ENCODE peak calls at places on chromosomes 2 and 18, in four cellular contexts. B, Q, T and Y are unnamed samples.

GRCh38 chr2:20728114-20728758 is 61.3 kb downstream of the GDF7 start:
- DNase-seq in B (no peak), Q (no peak), T (no peak), Y (no peak)

GRCh38 chr2:72326759-72327158 is 179.1 kb upstream of the CYP26B1 start:
- DNase-seq in B (no peak), Q (no peak), T (no peak), Y (no peak)

GRCh38 chr18:74172697-74173433 is 24.5 kb downstream of the TIMM21 start:
- DNase-seq in B (no peak), Q (no peak), T (no peak), Y (no peak)

GRCh38 chr18:697771-698170 is 14.7 kb downstream of the ENOSF1 start:
- DNase-seq in B (peak), Q (peak), T (no peak), Y (no peak)

GRCh38 chr2:158686166-158686792 is 108.8 kb upstream of the DAPL1 start:
- DNase-seq in B (no peak), Q (no peak), T (no peak), Y (no peak)

GRCh38 chr2:226352941-226353558 is 446.6 kb downstream of the IRS1 start:
- DNase-seq in B (no peak), Q (no peak), T (no peak), Y (no peak)

GRCh38 chr2:99775585-99775984 is 285.8 kb upstream of the REV1 start:
- DNase-seq in B (no peak), Q (no peak), T (no peak), Y (no peak)

GRCh38 chr18:56168049-56168781 is 470.2 kb downstream of the TXNL1 start:
- DNase-seq in B (no peak), Q (no peak), T (no peak), Y (no peak)

GRCh38 chr2:184549153-184549552 is 49.2 kb upstream of the ZNF804A start:
- DNase-seq in B (no peak), Q (no peak), T (no peak), Y (no peak)

GRCh38 chr18:58528011-58528367 is 100.9 kb downstream of the ALPK2 start:
- DNase-seq in B (no peak), Q (no peak), T (no peak), Y (no peak)

GRCh38 chr2:203470371-203470770 is 64.7 kb downstream of the RAPH1 start:
- DNase-seq in B (peak), Q (no peak), T (no peak), Y (no peak)

GRCh38 chr2:140882671-140883620 is 1247.9 kb downstream of the LRP1B start:
- DNase-seq in B (no peak), Q (no peak), T (no peak), Y (no peak)

GRCh38 chr18:44036500-44036899 is 644.2 kb upstream of the SETBP1 start:
- DNase-seq in B (peak), Q (peak), T (peak), Y (no peak)

GRCh38 chr2:14621874-14622273 is 10.6 kb upstream of the LRATD1 start:
- DNase-seq in B (no peak), Q (no peak), T (no peak), Y (no peak)

GRCh38 chr2:120552800-120553471 is 182.7 kb upstream of the GLI2 start:
- DNase-seq in B (peak), Q (peak), T (peak), Y (peak)

DNA sequence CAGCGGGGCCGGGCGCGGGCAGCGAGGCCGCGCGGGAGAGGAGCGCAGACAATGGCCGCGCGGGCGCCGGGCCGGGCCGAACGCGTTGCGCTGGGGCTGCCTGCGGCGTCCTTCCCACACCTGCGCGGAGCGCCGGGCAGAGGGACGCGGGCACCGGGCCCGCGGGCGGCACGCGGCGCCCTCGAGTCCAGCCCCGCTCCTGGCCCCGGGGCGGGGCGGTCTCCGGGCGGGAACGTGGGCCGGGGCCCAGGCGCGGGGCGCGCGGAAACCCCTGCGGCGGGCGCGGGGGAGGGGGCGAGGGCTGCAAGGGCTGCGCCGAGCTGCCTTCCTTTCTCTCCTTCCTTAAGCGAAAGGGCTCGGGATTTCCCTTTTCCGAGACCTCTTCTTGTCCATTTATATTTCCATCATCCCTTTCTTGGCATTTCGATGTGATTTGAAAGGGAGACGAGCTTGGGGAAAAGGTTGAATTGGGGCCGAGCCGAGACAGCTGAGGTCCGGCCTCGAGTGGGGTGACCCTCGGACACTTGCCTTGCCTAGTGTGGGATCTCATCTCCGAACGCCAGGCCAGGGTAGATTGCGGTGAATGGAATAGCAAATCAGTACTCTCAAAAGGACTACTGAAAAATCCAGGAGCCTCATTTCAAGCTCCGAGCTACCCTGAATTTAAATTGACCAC is 678 bp downstream of the KLHL23 start:
- DNase-seq in B (peak), Q (no peak), T (no peak), Y (peak)
- TF ChIP-seq POLR2A in B (no peak), Q (no peak), T (no peak), Y (no peak)

GRCh38 chr2:189161894-189162293 is 17.7 kb downstream of the COL5A2 start:
- DNase-seq in B (no peak), Q (no peak), T (no peak), Y (no peak)
- TF ChIP-seq POLR2A in B (no peak), Q (no peak), T (no peak), Y (no peak)

GRCh38 chr2:15649556-15650255 is 58.0 kb downstream of the DDX1 start:
- DNase-seq in B (no peak), Q (peak), T (no peak), Y (no peak)

GRCh38 chr2:15652316-15653276 is 60.9 kb downstream of the DDX1 start:
- DNase-seq in B (no peak), Q (peak), T (no peak), Y (no peak)

GRCh38 chr2:15648593-15649525 is 57.2 kb downstream of the DDX1 start:
- DNase-seq in B (no peak), Q (peak), T (no peak), Y (no peak)

GRCh38 chr2:15651367-15651727 is 59.7 kb downstream of the DDX1 start:
- DNase-seq in B (no peak), Q (no peak), T (no peak), Y (no peak)

DNA sequence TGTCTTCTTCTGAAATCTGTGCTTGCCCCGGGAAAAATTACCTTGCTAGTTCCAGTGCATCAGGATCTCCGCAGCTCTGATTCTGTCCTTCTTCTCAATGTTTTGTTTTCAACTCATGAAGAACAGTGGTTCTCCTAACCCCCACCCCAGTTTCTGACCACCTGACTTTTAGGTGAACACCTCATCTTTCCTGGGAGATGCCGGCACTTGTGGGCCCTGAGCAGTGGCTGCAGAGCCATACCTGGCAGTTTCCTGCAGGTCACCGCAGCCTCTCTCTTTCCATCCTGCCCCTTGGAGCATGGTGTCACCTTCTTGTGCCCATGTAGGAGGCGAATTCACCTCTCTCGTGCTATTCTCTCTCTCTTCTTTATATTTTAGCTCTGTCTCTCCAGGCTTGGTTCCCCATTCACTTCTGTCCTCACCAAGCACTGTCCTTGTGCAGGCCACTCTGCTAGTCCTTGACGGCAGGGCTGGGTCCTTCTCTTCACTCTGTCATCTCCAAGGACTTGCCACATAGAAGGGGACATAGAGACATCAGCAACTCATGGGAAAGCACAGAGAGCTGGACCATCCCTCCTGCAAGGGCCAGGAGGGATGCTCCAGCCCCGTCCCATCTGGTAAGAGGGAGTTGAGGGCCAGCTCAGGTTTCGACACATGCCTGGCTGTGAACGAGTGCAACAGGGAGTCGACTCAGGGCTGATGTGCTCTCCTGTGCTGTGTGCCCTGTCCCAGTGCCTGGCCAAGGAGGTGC is 59.1 kb downstream of the DDX1 start:
- DNase-seq in B (no peak), Q (peak), T (no peak), Y (no peak)
- TF ChIP-seq POLR2A in B (no peak), Q (no peak), T (no peak), Y (no peak)

DNA sequence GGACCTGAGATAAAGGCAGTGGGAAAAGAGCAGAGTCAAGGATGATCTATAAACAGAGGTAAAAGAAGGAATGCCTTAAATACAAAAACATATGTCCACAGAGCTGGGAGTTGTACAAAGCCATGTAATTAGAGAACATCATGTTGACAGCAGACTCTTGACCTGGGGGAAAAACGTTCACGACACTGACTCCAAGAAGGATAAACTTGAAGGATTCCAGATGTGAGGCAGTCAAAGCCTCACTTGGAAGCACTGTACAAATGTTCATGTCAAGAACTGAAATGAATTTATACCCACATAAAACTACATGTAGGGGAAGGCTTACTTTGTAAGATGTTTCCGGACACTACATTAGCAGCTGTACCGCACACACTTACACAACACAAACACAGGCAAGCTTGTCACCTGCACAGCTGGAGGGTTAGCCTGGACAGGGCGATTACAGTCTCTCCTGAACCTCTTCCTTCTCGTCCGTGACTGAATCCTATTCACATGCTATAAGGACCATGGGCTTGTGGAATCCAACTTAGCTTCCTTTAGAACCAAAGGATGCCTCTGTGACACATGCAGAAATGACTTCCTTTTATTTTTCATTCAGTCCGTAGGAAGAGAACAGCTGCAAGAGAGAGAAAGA is 88.6 kb downstream of the SH3YL1 start:
- DNase-seq in B (no peak), Q (no peak), T (no peak), Y (no peak)
- TF ChIP-seq POLR2A in B (no peak), Q (no peak), T (no peak), Y (no peak)

DNA sequence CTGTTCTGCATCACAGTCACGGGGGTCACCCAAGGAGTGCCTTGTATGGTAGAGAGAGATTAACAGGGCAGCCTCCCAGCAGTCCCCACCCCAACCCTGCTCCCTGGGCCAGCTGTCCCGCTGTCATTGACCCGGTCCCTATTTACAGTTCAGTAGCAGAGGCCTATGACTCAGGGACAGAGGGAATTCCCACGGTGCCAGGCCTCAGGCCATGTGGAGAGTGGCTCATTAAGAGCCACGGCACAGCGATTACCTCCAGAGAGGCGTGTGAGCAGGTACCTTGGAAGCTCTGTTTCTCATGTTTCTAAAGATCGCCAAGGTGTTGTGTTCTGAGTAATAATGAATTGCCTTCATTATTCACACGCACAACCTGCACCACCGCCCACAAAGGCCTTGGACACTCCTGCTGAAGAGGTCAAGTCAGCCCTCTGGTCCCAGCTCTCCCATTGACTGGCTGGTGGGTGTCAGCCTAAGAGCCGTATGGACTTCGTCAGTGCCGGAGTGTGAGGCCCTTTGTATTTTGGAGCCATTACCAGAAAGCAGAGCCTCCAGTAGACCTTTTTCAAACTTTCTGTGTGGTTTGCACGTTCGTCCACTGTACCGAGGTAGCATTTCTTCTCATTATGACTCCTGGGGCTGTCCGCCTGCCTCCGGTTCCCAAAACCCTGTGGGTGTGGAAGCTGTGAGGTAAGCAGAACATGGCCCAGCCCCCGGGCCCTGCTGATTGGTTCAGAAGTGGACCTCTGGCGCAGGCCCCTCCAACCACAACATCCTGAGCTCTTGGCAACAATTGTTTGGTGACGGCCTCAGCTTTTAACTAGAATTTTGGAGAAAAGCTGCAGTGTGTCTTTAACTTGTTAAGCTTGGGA is 47.0 kb downstream of the SERTAD2 start:
- DNase-seq in B (peak), Q (peak), T (peak), Y (peak)
- TF ChIP-seq POLR2A in B (no peak), Q (no peak), T (peak), Y (peak)

GRCh38 chr2:200509608-200510433 is at the start of gene KCTD18:
- DNase-seq in B (peak), Q (peak), T (peak), Y (peak)
- TF ChIP-seq POLR2A in B (no peak), Q (peak), T (peak), Y (peak)

GRCh38 chr2:216692636-216693413 is 2.5 kb downstream of the IGFBP5 start:
- DNase-seq in B (peak), Q (peak), T (peak), Y (peak)
- TF ChIP-seq POLR2A in B (no peak), Q (no peak), T (peak), Y (no peak)

GRCh38 chr2:46335966-46336436 is 38.8 kb downstream of the EPAS1 start:
- DNase-seq in B (peak), Q (no peak), T (no peak), Y (no peak)

GRCh38 chr2:46336560-46336959 is 39.4 kb downstream of the EPAS1 start:
- DNase-seq in B (no peak), Q (peak), T (no peak), Y (no peak)

GRCh38 chr2:46333912-46334311 is 36.7 kb downstream of the EPAS1 start:
- DNase-seq in B (no peak), Q (no peak), T (no peak), Y (peak)

GRCh38 chr2:46334389-46335345 is 37.5 kb downstream of the EPAS1 start:
- DNase-seq in B (no peak), Q (no peak), T (no peak), Y (no peak)

DNA sequence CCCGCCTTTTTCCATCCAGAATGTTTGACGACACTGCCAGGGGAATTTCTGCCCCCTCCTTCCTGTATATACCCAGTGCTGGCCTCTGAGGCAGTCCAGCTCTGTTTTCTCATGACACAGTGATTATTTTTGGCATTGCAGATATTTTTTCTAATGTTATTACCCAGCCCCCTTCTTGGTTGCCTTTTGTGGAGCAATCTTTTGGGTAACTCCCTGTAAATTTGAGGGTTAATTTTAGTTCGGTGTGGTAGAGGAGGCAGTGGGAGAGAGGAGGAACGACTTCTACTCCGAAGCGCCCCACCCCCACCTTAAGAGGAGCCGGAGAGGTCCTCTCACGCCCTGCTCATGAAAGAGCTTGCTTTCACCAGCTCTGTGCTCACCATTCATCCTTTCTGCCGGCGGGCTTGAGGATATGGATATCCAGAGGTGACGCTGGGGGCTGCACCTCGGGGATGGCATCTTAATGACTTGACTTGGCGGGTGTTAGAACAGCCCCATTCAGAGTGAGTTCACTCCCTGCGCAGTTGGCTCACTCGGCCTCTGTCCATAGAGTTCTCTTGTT is 38.3 kb downstream of the EPAS1 start:
- DNase-seq in B (no peak), Q (peak), T (no peak), Y (peak)
- TF ChIP-seq POLR2A in B (no peak), Q (no peak), T (no peak), Y (no peak)

GRCh38 chr2:33491685-33492084 is 15.2 kb downstream of the RASGRP3 start:
- DNase-seq in B (no peak), Q (no peak), T (no peak), Y (no peak)
- TF ChIP-seq POLR2A in B (no peak), Q (no peak), T (no peak), Y (no peak)